ENCODE peak calls at places on chromosomes 3 and 15, in seven cellular contexts. T, Z, G, A, V, X and H are unnamed samples.

GRCh38 chr3:111392911-111393351 is 149.1 kb upstream of the CD96 start:
- DNase-seq in A (no peak), T (peak), X (peak), V (no peak), Z (peak), G (no peak), H (peak)

GRCh38 chr3:133457025-133457424 is 57.2 kb downstream of the BFSP2 start:
- DNase-seq in Z (no peak), A (no peak), T (no peak), X (no peak), G (no peak), V (no peak), H (no peak)

GRCh38 chr3:112074616-112075497 is 11.3 kb upstream of the C3orf52 start:
- DNase-seq in G (peak), A (peak), Z (peak), T (peak), V (no peak), X (peak), H (peak)

GRCh38 chr3:67044955-67045354 is 46.8 kb downstream of the KBTBD8 start:
- DNase-seq in T (no peak), X (no peak), Z (peak), A (no peak), V (no peak), G (peak), H (no peak)

GRCh38 chr3:119619094-119619493 is 21.4 kb downstream of the PLA1A start:
- DNase-seq in T (peak), A (no peak), V (no peak), X (no peak), G (no peak), Z (no peak), H (no peak)

GRCh38 chr3:9249273-9250192 is at the start of gene SRGAP3:
- DNase-seq in Z (peak), X (peak), V (peak), G (peak), A (peak), T (peak), H (peak)

GRCh38 chr3:45946307-45946706 is 3.0 kb downstream of the CXCR6 start:
- DNase-seq in A (no peak), V (no peak), T (peak), X (no peak), G (peak), Z (no peak), H (no peak)

GRCh38 chr3:149243540-149243939 is 21.9 kb upstream of the CP start:
- DNase-seq in V (no peak), Z (no peak), G (no peak), A (no peak), T (no peak), X (no peak), H (no peak)

GRCh38 chr15:57356636-57357035 is 19.7 kb upstream of the CGNL1 start:
- DNase-seq in V (no peak), X (peak), G (peak), A (peak), T (peak), Z (peak), H (no peak)

GRCh38 chr15:73959012-73959581 is 32.8 kb downstream of the LOXL1 start:
- DNase-seq in G (peak), A (no peak), V (no peak), T (peak), Z (no peak), X (peak), H (peak)

GRCh38 chr3:157030712-157031111 is 129.2 kb downstream of the CCNL1 start:
- DNase-seq in T (no peak), V (no peak), Z (peak), G (no peak), A (no peak), X (peak), H (no peak)

GRCh38 chr15:81330351-81331085 is 6.6 kb upstream of the STARD5 start:
- DNase-seq in Z (peak), T (no peak), A (no peak), G (peak), X (no peak), V (peak), H (no peak)

GRCh38 chr15:80594091-80594889 is 100.8 kb upstream of the ABHD17C start:
- DNase-seq in T (no peak), Z (no peak), A (no peak), G (no peak), V (no peak), X (no peak), H (no peak)

GRCh38 chr3:110391640-110392395 is 679.8 kb upstream of the NECTIN3 start:
- DNase-seq in X (peak), G (no peak), V (no peak), A (no peak), Z (peak), T (no peak), H (no peak)

GRCh38 chr15:77032052-77032646 is 37.2 kb downstream of the PSTPIP1 start:
- DNase-seq in Z (no peak), A (peak), V (no peak), T (no peak), G (no peak), X (no peak), H (no peak)

GRCh38 chr15:66960519-66960918 is 104.9 kb upstream of the SMAD3 start:
- DNase-seq in X (no peak), A (no peak), T (no peak), G (no peak), Z (no peak), V (no peak), H (no peak)

DNA sequence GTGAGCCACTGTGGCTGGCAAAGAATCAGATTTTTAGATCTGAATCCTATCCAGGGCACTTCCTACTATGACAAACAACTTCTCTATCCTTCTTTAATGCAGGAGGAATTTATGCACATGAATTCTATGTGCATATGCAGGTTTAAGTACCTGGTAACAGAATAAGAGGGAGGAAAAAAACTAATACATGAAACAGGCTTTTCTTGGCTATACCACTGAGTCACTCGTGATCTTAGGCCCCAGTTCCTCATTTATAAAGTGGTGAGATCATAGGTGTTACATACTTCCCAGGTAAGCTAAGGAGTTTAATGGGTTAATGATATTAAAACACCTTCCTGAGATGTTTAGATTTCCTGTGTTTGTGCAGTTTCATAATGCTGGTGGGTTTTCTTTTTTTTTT is 108.2 kb downstream of the TP63 start:
- DNase-seq in G (no peak), V (no peak), X (no peak), A (no peak), Z (no peak), T (no peak), H (no peak)
- H3K4me2 ChIP-seq in G (no peak), V (no peak), X (no peak), A (no peak), Z (no peak), T (no peak), H (no peak)

DNA sequence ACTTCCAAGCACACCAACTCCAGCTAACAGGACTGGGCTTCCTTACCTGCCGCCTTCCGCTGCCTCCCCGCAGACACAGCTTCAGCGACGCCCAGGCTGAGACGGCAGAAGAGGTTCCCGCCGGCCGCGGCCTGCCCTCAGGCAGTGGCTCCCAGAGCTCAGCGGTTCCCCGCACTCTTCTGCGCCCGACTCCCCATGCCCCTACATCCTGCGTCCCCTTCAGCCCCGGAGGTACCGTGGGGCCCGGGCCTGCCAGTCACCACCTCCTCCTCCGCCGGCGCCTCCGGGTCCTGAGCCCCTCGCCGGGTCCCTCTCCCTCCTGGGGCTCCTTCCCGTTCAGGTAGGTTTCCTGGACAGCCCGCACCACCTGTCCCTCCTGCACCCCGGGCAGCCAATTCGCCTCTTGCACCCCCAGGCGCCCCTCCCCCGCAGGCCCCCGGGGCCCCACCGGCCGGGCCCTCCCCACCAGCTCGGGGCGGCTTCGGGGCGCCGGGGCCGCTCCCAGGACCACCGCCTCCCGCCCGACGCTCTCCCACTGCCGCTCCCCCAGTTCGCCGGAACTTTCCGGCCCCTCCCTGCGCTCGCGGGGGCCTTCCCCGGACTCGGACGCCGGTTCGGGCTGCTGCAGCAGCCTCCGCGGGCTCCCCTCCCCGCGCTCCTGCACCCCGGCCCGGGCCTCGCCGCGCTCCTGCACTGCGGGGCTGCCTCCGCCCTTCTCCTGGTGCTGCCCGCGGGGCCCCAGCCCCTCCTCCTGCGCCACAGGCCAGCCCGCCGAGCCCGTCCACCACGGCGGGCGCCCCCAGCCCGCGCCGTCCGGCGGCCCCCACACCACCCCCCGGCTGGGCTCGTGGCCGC is at the start of gene TNK2:
- DNase-seq in G (peak), V (peak), A (no peak), Z (no peak), X (no peak), T (peak), H (peak)
- TF ChIP-seq EZH2 in G (no peak), V (no peak), A (no peak), Z (no peak), X (no peak), T (no peak), H (no peak)

GRCh38 chr3:196633658-196634151 is 5.8 kb upstream of the NRROS start:
- DNase-seq in G (no peak), A (no peak), V (peak), T (no peak), Z (no peak), X (no peak), H (peak)
- H3K4me3 ChIP-seq in G (no peak), A (no peak), V (peak), T (no peak), Z (no peak), X (no peak), H (peak)

GRCh38 chr3:40736943-40737342 is 212.2 kb downstream of the ZNF621 start:
- DNase-seq in G (no peak), A (no peak), V (no peak), X (no peak), T (no peak), Z (no peak), H (no peak)

GRCh38 chr3:40737343-40737742 is 212.6 kb downstream of the ZNF621 start:
- DNase-seq in V (no peak), X (no peak), G (no peak), T (no peak), Z (no peak), A (no peak), H (no peak)

GRCh38 chr3:40745381-40746106 is 220.8 kb downstream of the ZNF621 start:
- DNase-seq in A (no peak), G (no peak), V (no peak), X (no peak), Z (no peak), T (no peak), H (no peak)

GRCh38 chr3:40741729-40742128 is 217.0 kb downstream of the ZNF621 start:
- DNase-seq in X (no peak), V (no peak), G (no peak), T (no peak), Z (peak), A (no peak), H (no peak)
- H3K4me2 ChIP-seq in X (no peak), V (no peak), G (no peak), T (no peak), Z (no peak), A (no peak), H (no peak)

GRCh38 chr3:179604336-179605078 is at the start of the genes MRPL47 and NDUFB5:
- DNase-seq in A (peak), X (peak), T (peak), G (peak), V (peak), Z (peak), H (peak)
- TF ChIP-seq EZH2 in A (no peak), X (no peak), T (no peak), G (no peak), V (no peak), Z (no peak), H (no peak)

DNA sequence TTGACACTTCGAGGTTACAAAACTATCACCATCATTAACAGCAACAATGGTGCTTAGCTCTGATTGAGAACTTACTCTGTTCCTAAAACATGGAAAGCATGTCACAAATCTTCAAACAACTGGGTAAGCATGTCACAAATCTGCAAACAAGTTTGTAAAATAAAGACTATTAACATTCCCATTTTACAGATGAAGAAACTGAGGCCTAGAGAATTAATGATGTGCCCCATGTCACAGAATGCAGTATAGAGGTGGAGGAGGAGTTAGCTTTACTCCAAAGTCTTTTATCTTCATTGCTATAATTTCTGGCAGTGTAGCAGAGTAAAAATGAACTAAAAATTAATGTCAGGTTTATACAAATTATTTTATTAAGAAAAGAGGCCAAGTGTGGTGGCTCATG is 73.4 kb downstream of the NR2F2 start:
- DNase-seq in T (no peak), V (no peak), X (no peak), Z (no peak), A (no peak), G (no peak), H (no peak)
- H3K4me3 ChIP-seq in T (no peak), V (no peak), X (no peak), Z (no peak), A (no peak), G (no peak), H (no peak)

GRCh38 chr3:195209083-195209835 is 61.7 kb downstream of the XXYLT1 start:
- DNase-seq in V (no peak), T (no peak), G (peak), Z (no peak), X (no peak), A (no peak), H (no peak)
- H3K4me2 ChIP-seq in V (peak), T (no peak), G (peak), Z (peak), X (peak), A (peak), H (no peak)

GRCh38 chr15:101013769-101014223 is 94.6 kb downstream of the LRRK1 start:
- DNase-seq in G (no peak), A (no peak), Z (no peak), T (no peak), V (no peak), X (no peak), H (no peak)
- TF ChIP-seq EZH2 in G (no peak), A (no peak), Z (no peak), T (no peak), V (no peak), X (no peak), H (no peak)

GRCh38 chr3:188807002-188807401 is 364.8 kb upstream of the TPRG1 start:
- DNase-seq in G (peak), X (peak), Z (peak), T (no peak), V (no peak), A (no peak), H (no peak)
- H3K4me3 ChIP-seq in G (no peak), X (no peak), Z (no peak), T (no peak), V (no peak), A (no peak), H (no peak)